ENCODE peak calls at places on chromosomes 1 and 21, in seven cellular contexts. D, T, H, L, Z, E and O are unnamed samples.

GRCh38 chr1:117886101-117886795 is 43.2 kb downstream of the GDAP2 start:
- DNase-seq in D (no peak), T (no peak), H (no peak), L (peak; percentile 77), Z (no peak), E (no peak), O (no peak)

GRCh38 chr1:55147504-55147903 is 67.7 kb downstream of the USP24 start:
- DNase-seq in D (no peak), T (no peak), H (no peak), L (no peak), Z (no peak), E (no peak), O (no peak)

GRCh38 chr21:44965251-44966022 is 25.6 kb downstream of the SLX9 start:
- DNase-seq in D (peak; percentile 51), T (no peak), H (no peak), L (peak; percentile 94), Z (no peak), E (no peak), O (no peak)

GRCh38 chr1:209808059-209808494 is 2.1 kb upstream of the IRF6 start:
- DNase-seq in D (peak; percentile 80), T (peak; percentile 57), H (no peak), L (peak; percentile 97), Z (no peak), E (peak; percentile 80), O (no peak)

GRCh38 chr21:41364308-41364707 is 2.5 kb downstream of the MX2 start:
- DNase-seq in D (no peak), T (no peak), H (peak; percentile 43), L (no peak), Z (no peak), E (no peak), O (peak; percentile 52)

GRCh38 chr1:94039514-94039870 is 81.5 kb downstream of the ABCA4 start:
- DNase-seq in D (peak; percentile 82), T (peak; percentile 68), H (peak; percentile 87), L (peak; percentile 62), Z (peak; percentile 69), E (peak; percentile 87), O (peak; percentile 81)

GRCh38 chr1:17686258-17686657 is 68.9 kb upstream of the ACTL8 start:
- DNase-seq in D (no peak), T (no peak), H (no peak), L (no peak), Z (no peak), E (no peak), O (no peak)

GRCh38 chr1:215146252-215146975 is 63.9 kb downstream of the KCNK2 start:
- DNase-seq in D (no peak), T (no peak), H (no peak), L (peak; percentile 64), Z (no peak), E (peak; percentile 52), O (no peak)

GRCh38 chr1:64685247-64685646 is 59.6 kb upstream of the RAVER2 start:
- DNase-seq in D (no peak), T (no peak), H (no peak), L (no peak), Z (no peak), E (no peak), O (no peak)

GRCh38 chr21:32604484-32604883 is 7.7 kb downstream of the CFAP298 start:
- DNase-seq in D (no peak), T (no peak), H (no peak), L (no peak), Z (no peak), E (no peak), O (no peak)

GRCh38 chr1:212606734-212607205 is 1.8 kb upstream of the ATF3 start:
- DNase-seq in D (peak; percentile 91), T (peak; percentile 31), H (peak; percentile 89), L (no peak), Z (peak; percentile 66), E (peak; percentile 89), O (peak; percentile 93)

GRCh38 chr1:193558491-193559028 is 372.1 kb upstream of the B3GALT2 start:
- DNase-seq in D (no peak), T (no peak), H (no peak), L (peak; percentile 91), Z (peak; percentile 15), E (no peak), O (no peak)

GRCh38 chr1:54001620-54002019 is 16.4 kb downstream of the LDLRAD1 start:
- DNase-seq in D (no peak), T (no peak), H (peak; percentile 9), L (no peak), Z (no peak), E (no peak), O (no peak)

GRCh38 chr1:93433407-93433961 is 14.4 kb upstream of the FNBP1L start:
- DNase-seq in D (no peak), T (no peak), H (no peak), L (no peak), Z (no peak), E (peak; percentile 19), O (peak; percentile 78)

GRCh38 chr1:93976291-93976690 is 67.1 kb upstream of the GCLM start:
- DNase-seq in D (peak; percentile 22), T (no peak), H (no peak), L (no peak), Z (no peak), E (no peak), O (no peak)

GRCh38 chr21:46212721-46213484 is 15.7 kb downstream of the LSS start:
- DNase-seq in D (peak; percentile 61), T (no peak), H (peak; percentile 59), L (no peak), Z (no peak), E (no peak), O (peak; percentile 50)

GRCh38 chr1:235342039-235342438 is 13.7 kb downstream of the GGPS1 start:
- DNase-seq in D (no peak), T (no peak), H (no peak), L (no peak), Z (no peak), E (no peak), O (no peak)

GRCh38 chr1:159197767-159198557 is 6.7 kb upstream of the ACKR1 start:
- DNase-seq in D (no peak), T (peak; percentile 25), H (no peak), L (peak; percentile 72), Z (peak; percentile 52), E (peak; percentile 88), O (peak; percentile 63)

GRCh38 chr1:180652791-180653190 is 21.0 kb downstream of the XPR1 start:
- DNase-seq in D (no peak), T (no peak), H (no peak), L (peak; percentile 59), Z (no peak), E (no peak), O (no peak)

GRCh38 chr1:109185990-109186703 is 27.6 kb upstream of the SARS1 start:
- DNase-seq in D (no peak), T (no peak), H (no peak), L (no peak), Z (no peak), E (no peak), O (peak; percentile 68)

GRCh38 chr1:52356818-52357355 is 9.1 kb downstream of the CC2D1B start:
- DNase-seq in D (no peak), T (no peak), H (no peak), L (no peak), Z (no peak), E (no peak), O (peak; percentile 31)

GRCh38 chr1:214362188-214362882 is 81.4 kb downstream of the SMYD2 start:
- DNase-seq in D (no peak), T (no peak), H (no peak), L (peak; percentile 32), Z (no peak), E (no peak), O (no peak)

GRCh38 chr1:85244271-85245053 is 15.0 kb downstream of the C1orf52 start:
- DNase-seq in D (no peak), T (no peak), H (no peak), L (peak; percentile 48), Z (peak; percentile 44), E (peak; percentile 30), O (no peak)

GRCh38 chr1:222299524-222299923 is 248.4 kb downstream of the HHIPL2 start:
- DNase-seq in D (no peak), T (no peak), H (no peak), L (no peak), Z (no peak), E (no peak), O (no peak)
- H3K4me3 ChIP-seq in D (no peak overlapping the region), T (no peak overlapping the region), H (no peak overlapping the region), L (no peak overlapping the region), Z (no peak overlapping the region), E (no peak overlapping the region), O (no peak overlapping the region)

DNA sequence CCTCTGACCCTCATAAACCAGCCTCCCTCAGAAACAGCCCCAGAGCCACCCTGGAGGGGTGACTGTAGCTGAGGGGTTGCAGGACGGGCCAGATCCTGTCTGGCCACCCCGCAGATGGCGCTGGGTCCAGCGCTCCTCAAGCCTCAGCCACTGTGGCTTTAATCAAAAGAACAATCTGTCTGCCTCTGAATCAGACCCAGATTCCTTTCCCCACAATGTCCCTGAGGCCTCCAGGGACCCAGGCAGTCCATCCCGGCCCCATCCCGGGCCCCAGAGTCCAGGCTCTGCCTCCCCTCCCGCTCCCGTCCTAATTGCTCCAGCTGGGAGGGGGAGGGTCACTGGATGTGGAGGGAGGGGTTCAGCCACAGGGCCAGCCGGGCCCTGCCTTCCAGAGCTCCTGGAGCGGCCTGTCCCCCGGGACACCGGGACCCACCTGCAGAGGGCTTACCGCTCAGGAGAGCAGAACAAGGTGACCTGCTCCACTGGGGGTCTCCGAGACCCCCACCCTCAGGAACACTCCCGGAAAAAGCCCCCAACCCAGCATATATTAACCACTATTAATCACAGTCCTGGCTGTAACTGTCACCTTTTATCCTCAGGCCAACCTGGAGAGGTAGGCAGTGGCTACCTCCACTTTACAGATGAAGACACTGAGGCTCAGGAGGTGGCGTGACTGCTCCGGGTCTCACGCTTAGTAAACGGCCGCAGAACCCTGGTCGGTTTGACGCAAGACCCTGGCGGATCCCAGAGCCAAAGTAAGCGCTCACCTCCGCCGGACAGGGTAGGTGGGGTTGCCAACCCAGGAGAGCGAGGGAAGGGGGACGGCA is 807 bp upstream of the FBLIM1 start:
- DNase-seq in D (peak; percentile 93), T (no peak), H (no peak), L (peak; percentile 12), Z (no peak), E (peak; percentile 86), O (no peak)
- H3K4me3 ChIP-seq in D (no peak overlapping the region), T (peak overlapping the region; percentile 87), H (peak overlapping the region; percentile 98), L (peak overlapping the region; percentile 68), Z (peak overlapping the region; percentile 46), E (peak overlapping the region; percentile 98), O (peak overlapping the region; percentile 66)

DNA sequence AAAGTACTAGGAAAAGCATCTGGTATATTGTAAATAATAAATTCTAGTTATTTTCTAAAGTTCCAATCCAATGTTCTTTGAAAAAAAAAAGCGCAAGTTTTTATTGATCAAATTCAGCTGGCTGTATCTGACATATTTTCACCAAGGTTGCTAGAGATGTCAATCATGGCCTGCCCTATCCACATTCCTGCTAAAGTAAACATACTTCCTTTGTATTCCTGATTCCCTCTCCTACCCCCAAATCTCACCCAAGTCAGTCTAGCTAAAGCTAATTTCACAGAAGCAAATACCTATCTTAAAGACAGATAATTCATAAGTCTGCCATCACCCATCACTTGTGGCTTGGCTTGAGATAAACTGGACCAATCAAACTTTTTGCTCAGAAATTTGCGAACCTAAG is 21.3 kb downstream of the ANKRD13C start:
- DNase-seq in D (no peak), T (no peak), H (no peak), L (no peak), Z (no peak), E (no peak), O (no peak)
- H3K4me3 ChIP-seq in D (no peak overlapping the region), T (no peak overlapping the region), H (no peak overlapping the region), L (no peak overlapping the region), Z (no peak overlapping the region), E (no peak overlapping the region), O (no peak overlapping the region)

DNA sequence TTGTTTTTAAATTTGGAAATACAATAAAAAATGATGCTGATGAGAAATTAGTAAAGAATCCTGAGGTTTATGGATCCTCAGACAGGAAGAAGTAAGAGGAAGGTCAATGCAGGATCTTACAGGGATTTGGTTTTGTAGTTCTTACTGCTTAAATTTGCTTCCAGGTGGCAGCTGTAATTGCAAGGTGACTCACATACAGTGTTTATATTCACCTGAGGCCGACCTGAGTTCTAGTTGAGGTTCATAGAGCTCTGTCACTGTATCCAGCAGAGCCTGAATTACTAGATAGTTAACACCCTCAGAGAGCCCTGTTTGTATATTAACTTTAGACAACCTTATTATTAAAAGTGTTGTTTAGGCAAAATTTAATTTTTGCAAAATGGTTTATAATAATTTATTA is 1.4 kb upstream of the WDR26 start:
- DNase-seq in D (no peak), T (no peak), H (no peak), L (no peak), Z (no peak), E (peak; percentile 48), O (no peak)
- H3K4me3 ChIP-seq in D (no peak overlapping the region), T (peak overlapping the region; percentile 91), H (no peak overlapping the region), L (no peak overlapping the region), Z (no peak overlapping the region), E (no peak overlapping the region), O (no peak overlapping the region)